ENCODE peak calls at places on chromosomes 2 and 18, in ten cellular contexts. One of them, this sample, is unnamed.

GRCh38 chr2:144117079-144117478 is 402.8 kb downstream of the ZEB2 start:
- DNase-seq in heart right ventricle: no peak
- DNase-seq in brain microvascular endothelial cell: no peak
- DNase-seq in prostate gland: no peak
- DNase-seq in AG04450: no peak
- DNase-seq in tibial artery: no peak
- DNase-seq in SJCRH30: no peak
- DNase-seq in CD8-positive, alpha-beta T cell: no peak
- DNase-seq in suprapubic skin: no peak
- DNase-seq in colonic mucosa: no peak
- DNase-seq in this sample: no peak

GRCh38 chr2:30706534-30707303 is 100.5 kb downstream of the CAPN13 start:
- DNase-seq in heart right ventricle: peak
- DNase-seq in brain microvascular endothelial cell: peak
- DNase-seq in prostate gland: peak
- DNase-seq in AG04450: no peak
- DNase-seq in tibial artery: peak
- DNase-seq in SJCRH30: peak
- DNase-seq in CD8-positive, alpha-beta T cell: peak
- DNase-seq in suprapubic skin: no peak
- DNase-seq in colonic mucosa: peak
- DNase-seq in this sample: peak

GRCh38 chr2:224042191-224042696 is 3.2 kb upstream of the SERPINE2 start:
- DNase-seq in heart right ventricle: no peak
- DNase-seq in brain microvascular endothelial cell: no peak
- DNase-seq in prostate gland: no peak
- DNase-seq in AG04450: no peak
- DNase-seq in tibial artery: no peak
- DNase-seq in SJCRH30: peak
- DNase-seq in CD8-positive, alpha-beta T cell: no peak
- DNase-seq in suprapubic skin: no peak
- DNase-seq in colonic mucosa: no peak
- DNase-seq in this sample: no peak

GRCh38 chr2:239465017-239466001 is 64.5 kb upstream of the HDAC4 start:
- DNase-seq in heart right ventricle: peak
- DNase-seq in brain microvascular endothelial cell: no peak
- DNase-seq in prostate gland: no peak
- DNase-seq in AG04450: no peak
- DNase-seq in tibial artery: peak
- DNase-seq in SJCRH30: no peak
- DNase-seq in CD8-positive, alpha-beta T cell: no peak
- DNase-seq in suprapubic skin: peak
- DNase-seq in colonic mucosa: peak
- DNase-seq in this sample: no peak

GRCh38 chr2:189960346-189960745 is 102.2 kb downstream of the MSTN start:
- DNase-seq in heart right ventricle: no peak
- DNase-seq in brain microvascular endothelial cell: no peak
- DNase-seq in prostate gland: no peak
- DNase-seq in AG04450: no peak
- DNase-seq in tibial artery: no peak
- DNase-seq in SJCRH30: peak
- DNase-seq in CD8-positive, alpha-beta T cell: no peak
- DNase-seq in suprapubic skin: no peak
- DNase-seq in colonic mucosa: no peak
- DNase-seq in this sample: no peak

GRCh38 chr2:127157651-127158460 is 50.9 kb upstream of the BIN1 start:
- DNase-seq in heart right ventricle: no peak
- DNase-seq in brain microvascular endothelial cell: no peak
- DNase-seq in prostate gland: no peak
- DNase-seq in AG04450: no peak
- DNase-seq in tibial artery: no peak
- DNase-seq in SJCRH30: peak
- DNase-seq in CD8-positive, alpha-beta T cell: peak
- DNase-seq in suprapubic skin: no peak
- DNase-seq in colonic mucosa: no peak
- DNase-seq in this sample: no peak

GRCh38 chr2:229714080-229714735 is at the start of gene DNER:
- DNase-seq in heart right ventricle: no peak
- DNase-seq in brain microvascular endothelial cell: no peak
- DNase-seq in prostate gland: peak
- DNase-seq in AG04450: no peak
- DNase-seq in tibial artery: no peak
- DNase-seq in SJCRH30: peak
- DNase-seq in CD8-positive, alpha-beta T cell: no peak
- DNase-seq in suprapubic skin: no peak
- DNase-seq in colonic mucosa: peak
- DNase-seq in this sample: no peak

GRCh38 chr2:239813261-239814135 is 211.6 kb downstream of the NDUFA10 start:
- DNase-seq in heart right ventricle: no peak
- DNase-seq in brain microvascular endothelial cell: no peak
- DNase-seq in prostate gland: no peak
- DNase-seq in AG04450: no peak
- DNase-seq in tibial artery: peak
- DNase-seq in SJCRH30: no peak
- DNase-seq in CD8-positive, alpha-beta T cell: no peak
- DNase-seq in suprapubic skin: peak
- DNase-seq in colonic mucosa: no peak
- DNase-seq in this sample: no peak

GRCh38 chr2:216606551-216607527 is 26.4 kb upstream of the IGFBP2 start:
- DNase-seq in heart right ventricle: no peak
- DNase-seq in brain microvascular endothelial cell: no peak
- DNase-seq in prostate gland: no peak
- DNase-seq in AG04450: no peak
- DNase-seq in tibial artery: no peak
- DNase-seq in SJCRH30: peak
- DNase-seq in CD8-positive, alpha-beta T cell: peak
- DNase-seq in suprapubic skin: no peak
- DNase-seq in colonic mucosa: no peak
- DNase-seq in this sample: no peak

GRCh38 chr2:73839653-73840411 is 11.1 kb downstream of the STAMBP start:
- DNase-seq in heart right ventricle: no peak
- DNase-seq in brain microvascular endothelial cell: no peak
- DNase-seq in prostate gland: no peak
- DNase-seq in AG04450: no peak
- DNase-seq in tibial artery: no peak
- DNase-seq in SJCRH30: no peak
- DNase-seq in CD8-positive, alpha-beta T cell: no peak
- DNase-seq in suprapubic skin: no peak
- DNase-seq in colonic mucosa: no peak
- DNase-seq in this sample: no peak

GRCh38 chr2:16016282-16016681 is 75.9 kb downstream of the MYCN start:
- DNase-seq in heart right ventricle: no peak
- DNase-seq in brain microvascular endothelial cell: no peak
- DNase-seq in prostate gland: no peak
- DNase-seq in AG04450: no peak
- DNase-seq in tibial artery: no peak
- DNase-seq in SJCRH30: no peak
- DNase-seq in CD8-positive, alpha-beta T cell: no peak
- DNase-seq in suprapubic skin: no peak
- DNase-seq in colonic mucosa: no peak
- DNase-seq in this sample: no peak

GRCh38 chr2:241584446-241584845 is 25.9 kb downstream of the BOK start:
- DNase-seq in heart right ventricle: no peak
- DNase-seq in brain microvascular endothelial cell: peak
- DNase-seq in prostate gland: no peak
- DNase-seq in AG04450: no peak
- DNase-seq in tibial artery: no peak
- DNase-seq in SJCRH30: no peak
- DNase-seq in CD8-positive, alpha-beta T cell: no peak
- DNase-seq in suprapubic skin: no peak
- DNase-seq in colonic mucosa: no peak
- DNase-seq in this sample: no peak

GRCh38 chr2:60586081-60586480 is 32.6 kb upstream of the BCL11A start:
- DNase-seq in heart right ventricle: no peak
- DNase-seq in brain microvascular endothelial cell: no peak
- DNase-seq in prostate gland: no peak
- DNase-seq in AG04450: no peak
- DNase-seq in tibial artery: no peak
- DNase-seq in SJCRH30: no peak
- DNase-seq in CD8-positive, alpha-beta T cell: no peak
- DNase-seq in suprapubic skin: no peak
- DNase-seq in colonic mucosa: no peak
- DNase-seq in this sample: peak

GRCh38 chr2:166314022-166314759 is 61.6 kb downstream of the SCN9A start:
- DNase-seq in heart right ventricle: no peak
- DNase-seq in brain microvascular endothelial cell: peak
- DNase-seq in prostate gland: no peak
- DNase-seq in AG04450: peak
- DNase-seq in tibial artery: no peak
- DNase-seq in SJCRH30: no peak
- DNase-seq in CD8-positive, alpha-beta T cell: no peak
- DNase-seq in suprapubic skin: no peak
- DNase-seq in colonic mucosa: no peak
- DNase-seq in this sample: peak

GRCh38 chr2:163255086-163255485 is 416.5 kb upstream of the KCNH7 start:
- DNase-seq in heart right ventricle: no peak
- DNase-seq in brain microvascular endothelial cell: no peak
- DNase-seq in prostate gland: no peak
- DNase-seq in AG04450: no peak
- DNase-seq in tibial artery: no peak
- DNase-seq in SJCRH30: no peak
- DNase-seq in CD8-positive, alpha-beta T cell: no peak
- DNase-seq in suprapubic skin: no peak
- DNase-seq in colonic mucosa: no peak
- DNase-seq in this sample: no peak
- H3K27ac ChIP-seq in heart right ventricle: no peak
- H3K27ac ChIP-seq in brain microvascular endothelial cell: no peak
- H3K27ac ChIP-seq in prostate gland: no peak
- H3K27ac ChIP-seq in AG04450: no peak
- H3K27ac ChIP-seq in tibial artery: no peak
- H3K27ac ChIP-seq in SJCRH30: no peak
- H3K27ac ChIP-seq in CD8-positive, alpha-beta T cell: no peak
- H3K27ac ChIP-seq in suprapubic skin: no peak
- H3K27ac ChIP-seq in colonic mucosa: no peak
- H3K27ac ChIP-seq in this sample: no peak

GRCh38 chr2:62465039-62465740 is 40.8 kb downstream of the TMEM17 start:
- DNase-seq in heart right ventricle: no peak
- DNase-seq in brain microvascular endothelial cell: no peak
- DNase-seq in prostate gland: no peak
- DNase-seq in AG04450: no peak
- DNase-seq in tibial artery: no peak
- DNase-seq in SJCRH30: no peak
- DNase-seq in CD8-positive, alpha-beta T cell: no peak
- DNase-seq in suprapubic skin: no peak
- DNase-seq in colonic mucosa: no peak
- DNase-seq in this sample: no peak

GRCh38 chr2:62462211-62462610 is 43.8 kb downstream of the TMEM17 start:
- DNase-seq in heart right ventricle: no peak
- DNase-seq in brain microvascular endothelial cell: no peak
- DNase-seq in prostate gland: no peak
- DNase-seq in AG04450: no peak
- DNase-seq in tibial artery: no peak
- DNase-seq in SJCRH30: no peak
- DNase-seq in CD8-positive, alpha-beta T cell: no peak
- DNase-seq in suprapubic skin: no peak
- DNase-seq in colonic mucosa: no peak
- DNase-seq in this sample: no peak

GRCh38 chr2:62465741-62466500 is 40.1 kb downstream of the TMEM17 start:
- DNase-seq in heart right ventricle: no peak
- DNase-seq in brain microvascular endothelial cell: no peak
- DNase-seq in prostate gland: no peak
- DNase-seq in AG04450: no peak
- DNase-seq in tibial artery: no peak
- DNase-seq in SJCRH30: no peak
- DNase-seq in CD8-positive, alpha-beta T cell: no peak
- DNase-seq in suprapubic skin: no peak
- DNase-seq in colonic mucosa: no peak
- DNase-seq in this sample: no peak

GRCh38 chr2:62466501-62466854 is 39.5 kb downstream of the TMEM17 start:
- DNase-seq in heart right ventricle: no peak
- DNase-seq in brain microvascular endothelial cell: no peak
- DNase-seq in prostate gland: no peak
- DNase-seq in AG04450: no peak
- DNase-seq in tibial artery: no peak
- DNase-seq in SJCRH30: no peak
- DNase-seq in CD8-positive, alpha-beta T cell: no peak
- DNase-seq in suprapubic skin: no peak
- DNase-seq in colonic mucosa: no peak
- DNase-seq in this sample: no peak

DNA sequence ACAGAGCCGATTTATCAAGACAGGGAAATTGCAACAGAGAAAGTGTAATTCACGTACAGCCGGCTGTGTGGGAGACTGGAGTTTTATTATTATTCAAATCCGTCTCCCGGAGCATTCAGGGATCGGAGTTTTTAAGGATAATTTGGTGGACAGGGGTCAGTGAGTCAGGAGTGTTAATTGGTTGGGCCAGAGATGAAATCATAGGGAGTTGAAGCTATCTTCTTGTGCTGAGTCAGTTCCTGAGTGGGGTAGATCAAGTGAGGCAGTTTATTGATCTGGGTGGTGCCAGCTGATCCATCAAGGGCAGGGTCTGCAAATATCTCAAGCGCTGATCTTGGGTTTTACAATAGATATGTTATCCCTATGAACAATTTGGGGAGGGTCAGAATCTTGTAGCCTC is 41.4 kb downstream of the TMEM17 start:
- DNase-seq in heart right ventricle: no peak
- DNase-seq in brain microvascular endothelial cell: no peak
- DNase-seq in prostate gland: no peak
- DNase-seq in AG04450: no peak
- DNase-seq in tibial artery: no peak
- DNase-seq in SJCRH30: no peak
- DNase-seq in CD8-positive, alpha-beta T cell: no peak
- DNase-seq in suprapubic skin: no peak
- DNase-seq in colonic mucosa: no peak
- DNase-seq in this sample: no peak
- H3K27ac ChIP-seq in heart right ventricle: no peak
- H3K27ac ChIP-seq in brain microvascular endothelial cell: no peak
- H3K27ac ChIP-seq in prostate gland: no peak
- H3K27ac ChIP-seq in AG04450: no peak
- H3K27ac ChIP-seq in tibial artery: no peak
- H3K27ac ChIP-seq in SJCRH30: no peak
- H3K27ac ChIP-seq in CD8-positive, alpha-beta T cell: no peak
- H3K27ac ChIP-seq in suprapubic skin: no peak
- H3K27ac ChIP-seq in colonic mucosa: no peak
- H3K27ac ChIP-seq in this sample: no peak

GRCh38 chr18:77106331-77106730 is 26.3 kb downstream of the MBP start:
- DNase-seq in heart right ventricle: no peak
- DNase-seq in brain microvascular endothelial cell: no peak
- DNase-seq in prostate gland: no peak
- DNase-seq in AG04450: no peak
- DNase-seq in tibial artery: no peak
- DNase-seq in SJCRH30: no peak
- DNase-seq in CD8-positive, alpha-beta T cell: peak
- DNase-seq in suprapubic skin: no peak
- DNase-seq in colonic mucosa: no peak
- DNase-seq in this sample: no peak
- H3K27ac ChIP-seq in heart right ventricle: peak
- H3K27ac ChIP-seq in brain microvascular endothelial cell: peak
- H3K27ac ChIP-seq in prostate gland: no peak
- H3K27ac ChIP-seq in AG04450: no peak
- H3K27ac ChIP-seq in tibial artery: no peak
- H3K27ac ChIP-seq in SJCRH30: no peak
- H3K27ac ChIP-seq in CD8-positive, alpha-beta T cell: peak
- H3K27ac ChIP-seq in suprapubic skin: peak
- H3K27ac ChIP-seq in colonic mucosa: no peak
- H3K27ac ChIP-seq in this sample: no peak

DNA sequence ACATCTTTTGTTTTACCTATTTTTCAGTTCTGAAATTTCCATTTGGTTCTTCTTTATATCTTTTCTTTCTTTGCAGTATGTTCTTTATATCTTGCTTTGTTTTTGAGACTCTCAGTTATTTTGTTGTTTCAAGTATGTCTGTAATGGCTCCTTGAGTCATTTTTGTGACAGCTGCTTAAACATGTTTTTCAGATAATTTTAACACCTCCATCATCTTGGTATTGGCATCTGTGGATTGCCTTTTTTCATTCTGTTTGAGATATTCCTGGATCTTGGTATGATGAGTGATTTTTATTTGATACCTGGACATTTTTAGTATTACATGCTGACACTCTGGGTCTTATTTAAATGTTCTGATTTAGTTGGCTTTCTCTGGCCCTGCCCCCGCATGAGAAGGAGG is 89.5 kb downstream of the NCOA1 start:
- DNase-seq in heart right ventricle: no peak
- DNase-seq in brain microvascular endothelial cell: no peak
- DNase-seq in prostate gland: no peak
- DNase-seq in AG04450: no peak
- DNase-seq in tibial artery: no peak
- DNase-seq in SJCRH30: no peak
- DNase-seq in CD8-positive, alpha-beta T cell: no peak
- DNase-seq in suprapubic skin: no peak
- DNase-seq in colonic mucosa: no peak
- DNase-seq in this sample: no peak
- H3K27ac ChIP-seq in heart right ventricle: no peak
- H3K27ac ChIP-seq in brain microvascular endothelial cell: no peak
- H3K27ac ChIP-seq in prostate gland: no peak
- H3K27ac ChIP-seq in AG04450: no peak
- H3K27ac ChIP-seq in tibial artery: no peak
- H3K27ac ChIP-seq in SJCRH30: no peak
- H3K27ac ChIP-seq in CD8-positive, alpha-beta T cell: no peak
- H3K27ac ChIP-seq in suprapubic skin: no peak
- H3K27ac ChIP-seq in colonic mucosa: no peak
- H3K27ac ChIP-seq in this sample: no peak